ENCODE peak calls at places on chromosomes 5 and 9, in ten cellular contexts. V is fibroblast of lung; H is ascending aorta; S is IMR-90; I is vagina; A is colonic mucosa; T is heart right ventricle; K is CD8-positive, alpha-beta T cell; C is heart left ventricle; G is H9. P is an unnamed sample. For H3K4me1, the result is how much of the 10 kb centered on the place peaks cover.

GRCh38 chr5:178551059-178551458 is 39.1 kb downstream of the COL23A1 start:
- DNase-seq in V (peak), H (no peak), S (peak), I (no peak), A (no peak), T (no peak), K (no peak), C (no peak), G (no peak), P (no peak)

GRCh38 chr9:37920471-37921167 is 16.7 kb upstream of the SLC25A51 start:
- DNase-seq in V (no peak), H (no peak), S (no peak), I (no peak), A (no peak), T (no peak), K (no peak), C (no peak), G (peak), P (peak)

GRCh38 chr5:163094492-163095180 is 342.8 kb upstream of the CCNG1 start:
- DNase-seq in V (no peak), H (no peak), S (no peak), I (no peak), A (no peak), T (no peak), K (no peak), C (no peak), G (no peak), P (no peak)

GRCh38 chr9:113963017-113963620 is 87.0 kb downstream of the ZNF618 start:
- DNase-seq in V (peak), H (no peak), S (peak), I (no peak), A (peak), T (peak), K (peak), C (no peak), G (peak), P (no peak)

GRCh38 chr9:19631181-19631580 is 157.7 kb downstream of the SLC24A2 start:
- DNase-seq in V (no peak), H (no peak), S (no peak), I (no peak), A (no peak), T (no peak), K (no peak), C (no peak), G (no peak), P (no peak)

GRCh38 chr5:88879724-88880123 is 3.3 kb downstream of the MEF2C start:
- DNase-seq in V (no peak), H (no peak), S (no peak), I (no peak), A (no peak), T (no peak), K (no peak), C (no peak), G (no peak), P (no peak)

GRCh38 chr5:165869066-165869465 is 2363.6 kb downstream of the MAT2B start:
- DNase-seq in V (peak), H (no peak), S (no peak), I (no peak), A (no peak), T (no peak), K (no peak), C (no peak), G (no peak), P (no peak)

GRCh38 chr5:134594797-134595457 is 37.7 kb downstream of the SAR1B start:
- DNase-seq in V (no peak), H (no peak), S (no peak), I (no peak), A (peak), T (no peak), K (no peak), C (no peak), G (no peak), P (no peak)

GRCh38 chr5:14816999-14817761 is 54.4 kb downstream of the ANKH start:
- DNase-seq in V (peak), H (peak), S (peak), I (no peak), A (no peak), T (no peak), K (no peak), C (no peak), G (no peak), P (no peak)

GRCh38 chr5:172772112-172772906 is 1.3 kb upstream of the DUSP1 start:
- DNase-seq in V (peak), H (peak), S (peak), I (no peak), A (peak), T (peak), K (peak), C (peak), G (peak), P (peak)

GRCh38 chr9:36011379-36011778 is 25.3 kb upstream of the RECK start:
- DNase-seq in V (no peak), H (no peak), S (no peak), I (no peak), A (no peak), T (no peak), K (no peak), C (no peak), G (no peak), P (no peak)

GRCh38 chr5:132429451-132430440 is 60.2 kb downstream of the SLC22A5 start:
- DNase-seq in V (no peak), H (no peak), S (no peak), I (no peak), A (no peak), T (no peak), K (no peak), C (no peak), G (no peak), P (no peak)

GRCh38 chr5:139763584-139764249 is 31.9 kb upstream of the PSD2 start:
- DNase-seq in V (no peak), H (no peak), S (no peak), I (no peak), A (no peak), T (no peak), K (no peak), C (no peak), G (no peak), P (no peak)

GRCh38 chr5:131589510-131590348 is 45.3 kb downstream of the RAPGEF6 start:
- DNase-seq in V (peak), H (no peak), S (peak), I (no peak), A (peak), T (no peak), K (no peak), C (no peak), G (peak), P (no peak)

GRCh38 chr9:73995836-73996235 is 501.3 kb upstream of the RORB start:
- DNase-seq in V (no peak), H (no peak), S (no peak), I (no peak), A (no peak), T (no peak), K (no peak), C (no peak), G (no peak), P (no peak)

GRCh38 chr5:127934791-127935256 is 148.7 kb upstream of the SLC12A2 start:
- DNase-seq in V (peak), H (no peak), S (peak), I (no peak), A (no peak), T (no peak), K (no peak), C (no peak), G (peak), P (no peak)

GRCh38 chr5:32584651-32585050 is 706 bp upstream of the SUB1 start:
- DNase-seq in V (no peak), H (no peak), S (no peak), I (no peak), A (no peak), T (no peak), K (no peak), C (no peak), G (no peak), P (no peak)

GRCh38 chr5:81650992-81651391 is 99.9 kb downstream of the SSBP2 start:
- DNase-seq in V (peak), H (no peak), S (no peak), I (no peak), A (no peak), T (no peak), K (no peak), C (no peak), G (no peak), P (no peak)

GRCh38 chr9:70979971-70980370 is 141.4 kb downstream of the TRPM3 start:
- DNase-seq in V (no peak), H (no peak), S (peak), I (no peak), A (no peak), T (no peak), K (no peak), C (no peak), G (no peak), P (no peak)

GRCh38 chr5:132003170-132003744 is 8.2 kb downstream of the ACSL6 start:
- DNase-seq in V (peak), H (no peak), S (peak), I (no peak), A (no peak), T (peak), K (no peak), C (no peak), G (peak), P (no peak)

GRCh38 chr9:90847971-90848370 is 46.4 kb downstream of the SYK start:
- DNase-seq in V (no peak), H (no peak), S (no peak), I (peak), A (no peak), T (no peak), K (no peak), C (no peak), G (no peak), P (no peak)

GRCh38 chr5:18113724-18114123 is 479.5 kb downstream of the TAF11L14 start:
- DNase-seq in V (peak), H (no peak), S (peak), I (no peak), A (no peak), T (no peak), K (no peak), C (no peak), G (no peak), P (no peak)

GRCh38 chr9:25418974-25419373 is 259.3 kb downstream of the TUSC1 start:
- DNase-seq in V (peak), H (no peak), S (no peak), I (no peak), A (no peak), T (no peak), K (no peak), C (no peak), G (no peak), P (no peak)

GRCh38 chr5:51657340-51658240 is 274.3 kb downstream of the ISL1 start:
- DNase-seq in V (no peak), H (no peak), S (no peak), I (no peak), A (no peak), T (no peak), K (no peak), C (no peak), G (no peak), P (no peak)

GRCh38 chr5:39437469-39437868 is 12.7 kb upstream of the DAB2 start:
- DNase-seq in V (no peak), H (no peak), S (no peak), I (no peak), A (peak), T (no peak), K (no peak), C (no peak), G (no peak), P (no peak)

GRCh38 chr5:166562246-166562645 is 1729.2 kb upstream of the WWC1 start:
- DNase-seq in V (no peak), H (no peak), S (no peak), I (no peak), A (no peak), T (no peak), K (no peak), C (no peak), G (no peak), P (no peak)

GRCh38 chr5:121671624-121672023 is 180.1 kb upstream of the FTMT start:
- DNase-seq in V (no peak), H (no peak), S (no peak), I (no peak), A (no peak), T (no peak), K (no peak), C (no peak), G (no peak), P (no peak)

GRCh38 chr9:86407022-86407421 is 52.8 kb upstream of the TUT7 start:
- DNase-seq in V (peak), H (no peak), S (peak), I (no peak), A (no peak), T (no peak), K (no peak), C (no peak), G (peak), P (no peak)

GRCh38 chr9:127345566-127345965 is 51.4 kb upstream of the SLC2A8 start:
- DNase-seq in V (no peak), H (no peak), S (no peak), I (no peak), A (no peak), T (no peak), K (no peak), C (no peak), G (no peak), P (no peak)

GRCh38 chr9:35736201-35736633 is 3.8 kb downstream of the CREB3 start:
- DNase-seq in V (peak), H (no peak), S (peak), I (no peak), A (peak), T (no peak), K (peak), C (no peak), G (peak), P (peak)

GRCh38 chr9:19748278-19749126 is 40.3 kb downstream of the SLC24A2 start:
- DNase-seq in V (no peak), H (no peak), S (no peak), I (no peak), A (no peak), T (no peak), K (no peak), C (no peak), G (no peak), P (no peak)

GRCh38 chr9:114224247-114224610 is 68.9 kb downstream of the COL27A1 start:
- DNase-seq in V (peak), H (no peak), S (peak), I (no peak), A (no peak), T (no peak), K (no peak), C (no peak), G (no peak), P (no peak)

GRCh38 chr5:90809695-90810094 is 251.1 kb downstream of the ADGRV1 start:
- DNase-seq in V (no peak), H (no peak), S (no peak), I (no peak), A (no peak), T (no peak), K (no peak), C (no peak), G (no peak), P (no peak)

GRCh38 chr5:77210091-77211012 is at the start of gene PDE8B:
- DNase-seq in V (no peak), H (no peak), S (no peak), I (no peak), A (no peak), T (peak), K (no peak), C (no peak), G (peak), P (no peak)

GRCh38 chr5:135488727-135489465 is 36.7 kb upstream of the TIFAB start:
- DNase-seq in V (peak), H (no peak), S (peak), I (no peak), A (no peak), T (peak), K (no peak), C (no peak), G (peak), P (no peak)

GRCh38 chr5:76608833-76609232 is 14.4 kb downstream of the F2RL2 start:
- DNase-seq in V (peak), H (no peak), S (peak), I (no peak), A (no peak), T (no peak), K (no peak), C (no peak), G (no peak), P (no peak)

GRCh38 chr5:156774273-156774672 is 75.8 kb upstream of the PPP1R2B start:
- DNase-seq in V (no peak), H (no peak), S (no peak), I (no peak), A (no peak), T (no peak), K (no peak), C (no peak), G (no peak), P (no peak)

GRCh38 chr5:133203317-133204305 is 151.8 kb downstream of the HSPA4 start:
- DNase-seq in V (no peak), H (no peak), S (no peak), I (no peak), A (no peak), T (no peak), K (no peak), C (no peak), G (no peak), P (no peak)

GRCh38 chr9:129011761-129012281 is 16.3 kb downstream of the SH3GLB2 start:
- DNase-seq in V (no peak), H (no peak), S (no peak), I (no peak), A (no peak), T (no peak), K (no peak), C (no peak), G (no peak), P (no peak)

GRCh38 chr5:59348189-59348588 is 545.3 kb downstream of the PDE4D start:
- DNase-seq in V (no peak), H (no peak), S (no peak), I (no peak), A (no peak), T (no peak), K (no peak), C (no peak), G (no peak), P (no peak)

DNA sequence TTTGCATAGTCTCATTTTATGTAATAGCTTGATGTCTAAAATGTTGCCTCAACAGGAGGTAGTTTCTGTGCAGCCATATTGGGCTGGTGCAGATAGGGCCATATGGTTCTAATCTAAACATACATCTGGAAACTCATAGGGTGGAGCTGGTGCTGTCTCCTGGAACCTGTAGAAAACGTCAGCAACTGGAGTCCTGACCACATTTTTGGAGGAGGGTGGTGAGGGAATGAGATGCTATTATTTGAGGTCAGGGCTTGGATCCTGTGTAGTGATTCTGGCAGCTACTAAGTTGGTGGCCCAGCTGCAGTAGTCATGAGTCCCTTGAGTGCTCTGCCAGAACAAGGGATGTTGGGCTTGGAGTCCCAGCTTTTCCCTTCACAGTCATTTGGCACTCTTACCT is 14.1 kb downstream of the MAN2A1 start:
- DNase-seq in V (peak), H (no peak), S (peak), I (no peak), A (no peak), T (no peak), K (no peak), C (no peak), G (no peak), P (no peak)
- H3K4me1 ChIP-seq in V (under half), H (under half), S (under half), I (under half), A (under half), T (under half), K (half or more), C (under half), G (under half), P (under half)

GRCh38 chr9:89745601-89746376 is 141.0 kb downstream of the GADD45G start:
- DNase-seq in V (no peak), H (no peak), S (no peak), I (no peak), A (no peak), T (no peak), K (no peak), C (no peak), G (no peak), P (no peak)
- H3K4me1 ChIP-seq in V (under half), H (under half), S (under half), I (under half), A (under half), T (under half), K (half or more), C (under half), G (under half), P (under half)

DNA sequence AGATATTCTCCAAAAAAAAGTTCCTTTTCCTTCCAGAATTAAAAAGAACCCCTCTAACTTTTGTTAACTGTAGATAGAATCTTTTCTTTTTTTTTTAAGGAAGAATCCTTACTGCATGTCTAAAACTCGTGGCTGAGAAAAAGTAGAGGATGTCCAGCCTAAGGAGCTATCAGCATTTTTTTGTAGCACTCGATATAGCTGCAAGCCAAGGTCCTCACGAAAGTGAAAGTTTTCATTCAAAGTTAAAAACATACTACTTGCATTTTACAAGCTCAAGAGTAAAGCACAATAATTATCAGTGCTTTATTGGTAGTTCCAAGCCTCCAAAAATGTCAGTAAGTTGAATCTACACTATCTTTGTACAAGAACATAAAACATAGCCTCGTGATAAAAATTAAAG is 28.7 kb upstream of the ZSWIM6 start:
- DNase-seq in V (peak), H (no peak), S (no peak), I (no peak), A (no peak), T (no peak), K (no peak), C (no peak), G (no peak), P (no peak)
- H3K4me1 ChIP-seq in V (under half), H (under half), S (under half), I (under half), A (under half), T (under half), K (under half), C (under half), G (under half), P (under half)

GRCh38 chr5:105501315-105501714 is 1938.7 kb upstream of the NUDT12 start:
- DNase-seq in V (no peak), H (no peak), S (no peak), I (no peak), A (no peak), T (no peak), K (no peak), C (no peak), G (no peak), P (no peak)

GRCh38 chr5:105508519-105508918 is 1945.9 kb upstream of the NUDT12 start:
- DNase-seq in V (peak), H (no peak), S (peak), I (no peak), A (no peak), T (no peak), K (no peak), C (no peak), G (no peak), P (no peak)

GRCh38 chr5:105503950-105504349 is 1941.4 kb upstream of the NUDT12 start:
- DNase-seq in V (peak), H (no peak), S (peak), I (no peak), A (no peak), T (no peak), K (no peak), C (no peak), G (no peak), P (no peak)

GRCh38 chr5:105506692-105507277 is 1944.2 kb upstream of the NUDT12 start:
- DNase-seq in V (peak), H (no peak), S (peak), I (no peak), A (no peak), T (no peak), K (no peak), C (peak), G (peak), P (no peak)
- H3K4me1 ChIP-seq in V (under half), H (under half), S (under half), I (under half), A (under half), T (under half), K (under half), C (under half), G (under half), P (under half)

DNA sequence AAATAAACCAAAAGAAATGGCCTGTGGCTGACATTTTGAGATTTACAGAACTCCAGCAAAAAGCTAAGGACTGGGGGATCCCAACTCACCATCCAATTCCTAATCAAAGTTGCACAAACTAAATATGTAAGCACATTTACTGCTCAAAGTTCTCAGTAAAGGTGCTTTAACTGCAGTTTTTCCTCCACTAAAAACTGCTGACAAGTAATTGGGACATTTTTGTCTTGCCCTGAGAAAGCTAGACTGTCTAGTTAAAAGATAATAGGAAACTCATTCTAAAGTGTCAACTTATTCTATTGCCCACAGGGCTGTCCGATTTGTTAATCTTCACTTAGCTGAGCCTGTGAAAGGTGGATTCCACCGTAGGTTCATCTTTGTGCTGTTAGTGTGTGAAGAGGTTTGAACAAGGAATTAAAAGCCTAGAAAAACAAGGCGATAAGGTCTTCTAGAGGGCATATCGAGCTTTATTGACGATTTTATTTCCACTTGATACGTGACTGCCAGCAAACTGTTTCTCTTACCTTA is 1.0 kb downstream of the DOCK8 start:
- DNase-seq in V (no peak), H (no peak), S (no peak), I (no peak), A (no peak), T (no peak), K (no peak), C (no peak), G (no peak), P (no peak)
- H3K4me1 ChIP-seq in V (under half), H (under half), S (under half), I (under half), A (under half), T (under half), K (under half), C (under half), G (under half), P (under half)

GRCh38 chr9:134348404-134349155 is 22.3 kb downstream of the RXRA start:
- DNase-seq in V (no peak), H (no peak), S (no peak), I (no peak), A (no peak), T (no peak), K (no peak), C (no peak), G (no peak), P (no peak)
- H3K4me1 ChIP-seq in V (under half), H (under half), S (under half), I (half or more), A (under half), T (half or more), K (under half), C (half or more), G (under half), P (half or more)

GRCh38 chr5:149175346-149176113 is 34.2 kb downstream of the ABLIM3 start:
- DNase-seq in V (peak), H (no peak), S (no peak), I (no peak), A (no peak), T (peak), K (no peak), C (peak), G (no peak), P (no peak)
- H3K4me1 ChIP-seq in V (under half), H (under half), S (under half), I (under half), A (under half), T (half or more), K (under half), C (under half), G (under half), P (under half)

P was measured in sigmoid colon.